ENCODE peak calls at places on chromosome 22, in five cellular contexts. One of them, this sample, is unnamed.

GRCh38 chr22:37661160-37661924 is 2.8 kb downstream of the PDXP start:
- DNase-seq in H1: no peak
- DNase-seq in WTC11: no peak
- DNase-seq in HepG2: peak; percentile 90
- DNase-seq in GM12878: no peak
- DNase-seq in this sample: no peak

GRCh38 chr22:41431656-41432055 is 14.9 kb downstream of the TOB2 start:
- DNase-seq in H1: no peak
- DNase-seq in WTC11: no peak
- DNase-seq in HepG2: no peak
- DNase-seq in GM12878: no peak
- DNase-seq in this sample: no peak

GRCh38 chr22:31987180-31987579 is 42.8 kb downstream of the YWHAH start:
- DNase-seq in H1: no peak
- DNase-seq in WTC11: no peak
- DNase-seq in HepG2: no peak
- DNase-seq in GM12878: no peak
- DNase-seq in this sample: no peak

GRCh38 chr22:49322861-49323622 is 504.6 kb downstream of the BRD1 start:
- DNase-seq in H1: no peak
- DNase-seq in WTC11: no peak
- DNase-seq in HepG2: no peak
- DNase-seq in GM12878: no peak
- DNase-seq in this sample: no peak

GRCh38 chr22:48980409-48980808 is 847.3 kb downstream of the BRD1 start:
- DNase-seq in H1: no peak
- DNase-seq in WTC11: no peak
- DNase-seq in HepG2: no peak
- DNase-seq in GM12878: no peak
- DNase-seq in this sample: no peak

GRCh38 chr22:35835998-35836691 is 118.5 kb downstream of the APOL5 start:
- DNase-seq in H1: no peak
- DNase-seq in WTC11: peak; percentile 30
- DNase-seq in HepG2: peak; percentile 71
- DNase-seq in GM12878: no peak
- DNase-seq in this sample: peak; percentile 68

GRCh38 chr22:45314789-45315188 is 5.1 kb downstream of the FAM118A start:
- DNase-seq in H1: no peak
- DNase-seq in WTC11: no peak
- DNase-seq in HepG2: no peak
- DNase-seq in GM12878: no peak
- DNase-seq in this sample: no peak

GRCh38 chr22:37284807-37285355 is 2.6 kb downstream of the CYTH4 start:
- DNase-seq in H1: no peak
- DNase-seq in WTC11: no peak
- DNase-seq in HepG2: no peak
- DNase-seq in GM12878: peak; percentile 68
- DNase-seq in this sample: no peak

GRCh38 chr22:49017769-49018330 is 809.8 kb downstream of the BRD1 start:
- DNase-seq in H1: no peak
- DNase-seq in WTC11: no peak
- DNase-seq in HepG2: no peak
- DNase-seq in GM12878: no peak
- DNase-seq in this sample: no peak

GRCh38 chr22:26589367-26589844 is 526 bp downstream of the TPST2 start:
- DNase-seq in H1: no peak
- DNase-seq in WTC11: peak; percentile 53
- DNase-seq in HepG2: no peak
- DNase-seq in GM12878: no peak
- DNase-seq in this sample: no peak

GRCh38 chr22:40051322-40051721 is 56.6 kb downstream of the FAM83F start:
- DNase-seq in H1: no peak
- DNase-seq in WTC11: no peak
- DNase-seq in HepG2: no peak
- DNase-seq in GM12878: no peak
- DNase-seq in this sample: no peak

GRCh38 chr22:41256898-41257260 is 16.1 kb upstream of the CHADL start:
- DNase-seq in H1: no peak
- DNase-seq in WTC11: no peak
- DNase-seq in HepG2: no peak
- DNase-seq in GM12878: no peak
- DNase-seq in this sample: no peak

GRCh38 chr22:49796596-49797270 is 30.9 kb downstream of the BRD1 start:
- DNase-seq in H1: no peak
- DNase-seq in WTC11: no peak
- DNase-seq in HepG2: no peak
- DNase-seq in GM12878: no peak
- DNase-seq in this sample: no peak

GRCh38 chr22:50498322-50498861 is 9.1 kb downstream of the LMF2 start:
- DNase-seq in H1: peak; percentile 56
- DNase-seq in WTC11: peak; percentile 85
- DNase-seq in HepG2: peak; percentile 80
- DNase-seq in GM12878: no peak
- DNase-seq in this sample: peak; percentile 44

GRCh38 chr22:38327805-38328204 is 10.6 kb upstream of the CSNK1E start:
- DNase-seq in H1: no peak
- DNase-seq in WTC11: no peak
- DNase-seq in HepG2: no peak
- DNase-seq in GM12878: no peak
- DNase-seq in this sample: no peak

GRCh38 chr22:20422965-20423635 is 14.5 kb downstream of the SCARF2 start:
- DNase-seq in H1: no peak
- DNase-seq in WTC11: no peak
- DNase-seq in HepG2: no peak
- DNase-seq in GM12878: no peak
- DNase-seq in this sample: no peak
- TF ChIP-seq ATF3 in H1: no peak
- TF ChIP-seq ATF3 in WTC11: no peak
- TF ChIP-seq ATF3 in HepG2: no peak
- TF ChIP-seq ATF3 in GM12878: no peak
- TF ChIP-seq ATF3 in this sample: no peak

GRCh38 chr22:42889290-42889689 is 32.2 kb upstream of the ARFGAP3 start:
- DNase-seq in H1: no peak
- DNase-seq in WTC11: no peak
- DNase-seq in HepG2: no peak
- DNase-seq in GM12878: peak; percentile 97
- DNase-seq in this sample: no peak
- TF ChIP-seq ATF3 in H1: no peak
- TF ChIP-seq ATF3 in WTC11: no peak
- TF ChIP-seq ATF3 in HepG2: no peak
- TF ChIP-seq ATF3 in GM12878: no peak
- TF ChIP-seq ATF3 in this sample: no peak

GRCh38 chr22:42511401-42511891 is 8.2 kb downstream of the RRP7A start:
- DNase-seq in H1: no peak
- DNase-seq in WTC11: no peak
- DNase-seq in HepG2: no peak
- DNase-seq in GM12878: no peak
- DNase-seq in this sample: no peak
- TF ChIP-seq ATF3 in H1: no peak
- TF ChIP-seq ATF3 in WTC11: no peak
- TF ChIP-seq ATF3 in HepG2: no peak
- TF ChIP-seq ATF3 in GM12878: no peak
- TF ChIP-seq ATF3 in this sample: no peak

GRCh38 chr22:23376256-23376655 is 195.9 kb downstream of the BCR start:
- DNase-seq in H1: no peak
- DNase-seq in WTC11: peak; percentile 64
- DNase-seq in HepG2: peak; percentile 18
- DNase-seq in GM12878: peak; percentile 1
- DNase-seq in this sample: peak; percentile 33
- TF ChIP-seq ATF3 in H1: peak; percentile 70
- TF ChIP-seq ATF3 in WTC11: no peak
- TF ChIP-seq ATF3 in HepG2: no peak
- TF ChIP-seq ATF3 in GM12878: peak; percentile 66
- TF ChIP-seq ATF3 in this sample: no peak

GRCh38 chr22:43173976-43174720 is 12.8 kb downstream of the TTLL12 start:
- DNase-seq in H1: no peak
- DNase-seq in WTC11: no peak
- DNase-seq in HepG2: no peak
- DNase-seq in GM12878: no peak
- DNase-seq in this sample: no peak
- TF ChIP-seq ATF3 in H1: no peak
- TF ChIP-seq ATF3 in WTC11: no peak
- TF ChIP-seq ATF3 in HepG2: no peak
- TF ChIP-seq ATF3 in GM12878: no peak
- TF ChIP-seq ATF3 in this sample: no peak

DNA sequence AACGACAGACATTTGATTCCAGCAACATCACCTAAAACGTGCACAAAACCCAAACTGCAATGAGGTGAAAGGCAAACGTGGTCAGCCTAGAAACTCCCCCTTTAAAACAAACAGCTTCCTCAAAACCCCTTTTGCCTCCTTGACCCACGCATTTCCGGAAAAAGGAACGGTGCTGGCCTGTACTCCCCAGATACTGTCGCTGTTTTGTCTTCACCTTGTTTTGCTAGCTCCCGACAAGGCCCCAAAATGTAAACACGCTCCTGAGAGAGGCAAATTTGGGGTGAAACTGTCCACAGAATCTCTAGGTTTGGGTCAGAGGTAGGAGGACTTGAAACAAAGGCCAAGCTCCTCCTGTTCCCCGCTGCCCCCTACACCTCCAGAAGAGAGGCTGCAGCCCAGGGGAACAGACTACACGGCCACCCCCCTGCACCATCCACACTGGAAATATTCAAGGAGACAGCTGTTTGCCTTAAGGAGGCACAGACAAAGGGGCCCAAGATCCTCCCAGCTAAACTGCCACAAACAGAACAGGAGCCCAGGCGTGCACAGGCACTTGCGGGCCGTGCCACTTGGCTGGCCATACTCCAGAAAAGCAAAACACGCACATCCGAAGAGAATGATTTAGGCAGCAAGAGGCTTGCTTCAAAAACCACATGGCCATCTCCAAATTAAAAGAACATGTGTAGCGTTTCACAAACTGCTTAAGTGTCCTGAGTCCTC is 160.6 kb upstream of the GRK3 start:
- DNase-seq in H1: no peak
- DNase-seq in WTC11: no peak
- DNase-seq in HepG2: peak; percentile 15
- DNase-seq in GM12878: no peak
- DNase-seq in this sample: no peak
- TF ChIP-seq ATF3 in H1: no peak
- TF ChIP-seq ATF3 in WTC11: no peak
- TF ChIP-seq ATF3 in HepG2: no peak
- TF ChIP-seq ATF3 in GM12878: no peak
- TF ChIP-seq ATF3 in this sample: no peak

This sample was measured in HCT116.